ENCODE peak calls at places on chromosomes 4 and X, in four cellular contexts. D is MCF 10A, R is cardiac fibroblast, X is GM13976. C is an unnamed sample.

GRCh38 chr4:38062894-38063168 is 102.6 kb downstream of the PTTG2 start:
- DNase-seq in D (no peak), R (no peak), X (no peak), C (no peak)

GRCh38 chr4:13527983-13528822 is 16.1 kb downstream of the NKX3-2 start:
- DNase-seq in X (peak; percentile 79), D (peak; percentile 67), R (no peak), C (peak; percentile 78)

GRCh38 chr4:8330821-8331566 is 61.4 kb downstream of the HTRA3 start:
- DNase-seq in X (no peak), R (peak; percentile 63), D (peak; percentile 49), C (no peak)

GRCh38 chr4:122914292-122914904 is 8.0 kb downstream of the NUDT6 start:
- DNase-seq in D (peak; percentile 43), R (peak; percentile 67), X (peak; percentile 23), C (peak; percentile 31)

GRCh38 chr4:147773261-147774184 is 41.6 kb downstream of the ARHGAP10 start:
- DNase-seq in X (no peak), D (peak; percentile 42), R (peak; percentile 51), C (no peak)

GRCh38 chr4:8594097-8595038 is 1.8 kb downstream of the CPZ start:
- DNase-seq in D (peak; percentile 80), R (peak; percentile 80), X (peak; percentile 87), C (peak; percentile 91)

GRCh38 chrX:50877310-50877709 is 33.2 kb upstream of the BMP15 start:
- DNase-seq in R (peak; percentile 31), X (no peak), D (peak; percentile 47), C (no peak)

GRCh38 chrX:114201622-114202021 is 382.3 kb upstream of the HTR2C start:
- DNase-seq in X (no peak), D (no peak), R (no peak), C (no peak)

GRCh38 chr4:55547461-55547770 is 707 bp upstream of the CLOCK start:
- DNase-seq in D (no peak), R (peak; percentile 58), X (no peak), C (no peak)

GRCh38 chrX:109967151-109967550 is 35.8 kb upstream of the TMEM164 start:
- DNase-seq in X (no peak), D (peak; percentile 37), R (no peak), C (no peak)

GRCh38 chrX:67546496-67547423 is 2.9 kb downstream of the AR start:
- DNase-seq in X (no peak), D (no peak), R (no peak), C (no peak)

GRCh38 chrX:68462197-68462596 is 28.9 kb upstream of the OPHN1 start:
- DNase-seq in D (no peak), X (no peak), R (peak; percentile 33), C (no peak)

GRCh38 chr4:184479516-184479950 is 5.2 kb upstream of the IRF2 start:
- DNase-seq in D (no peak), R (peak; percentile 22), X (no peak), C (no peak)

GRCh38 chr4:139844459-139845036 is 178.9 kb downstream of the MGST2 start:
- DNase-seq in D (no peak), R (no peak), X (no peak), C (no peak)

GRCh38 chr4:139557506-139558110 is 1.6 kb upstream of the SETD7 start:
- DNase-seq in D (no peak), R (no peak), X (no peak), C (no peak)

GRCh38 chr4:1012031-1012739 is 759 bp downstream of the FGFRL1 start:
- DNase-seq in X (no peak), R (peak; percentile 27), D (peak; percentile 64), C (no peak)

GRCh38 chr4:108622828-108623227 is 2.5 kb downstream of the RPL34 start:
- DNase-seq in R (no peak), X (no peak), D (no peak), C (no peak)

GRCh38 chrX:152932598-152933175 is 34.8 kb downstream of the ZNF185 start:
- DNase-seq in R (no peak), X (no peak), D (no peak), C (no peak)

GRCh38 chrX:30065226-30065625 is 150.1 kb upstream of the MAGEB2 start:
- DNase-seq in R (peak; percentile 41), X (no peak), D (no peak), C (no peak)

GRCh38 chr4:113564493-113564892 is 197.0 kb downstream of the CAMK2D start:
- DNase-seq in X (no peak), D (no peak), R (no peak), C (no peak)

GRCh38 chr4:476501-476900 is 22.5 kb downstream of the ZNF721 start:
- DNase-seq in D (no peak), X (no peak), R (no peak), C (no peak)

GRCh38 chr4:104352211-104352610 is 142.5 kb downstream of the CXXC4 start:
- DNase-seq in R (no peak), X (no peak), D (no peak), C (no peak)
- TF ChIP-seq CTCF in R (peak; percentile 8), X (no peak), D (no peak), C (peak; percentile 28)

DNA sequence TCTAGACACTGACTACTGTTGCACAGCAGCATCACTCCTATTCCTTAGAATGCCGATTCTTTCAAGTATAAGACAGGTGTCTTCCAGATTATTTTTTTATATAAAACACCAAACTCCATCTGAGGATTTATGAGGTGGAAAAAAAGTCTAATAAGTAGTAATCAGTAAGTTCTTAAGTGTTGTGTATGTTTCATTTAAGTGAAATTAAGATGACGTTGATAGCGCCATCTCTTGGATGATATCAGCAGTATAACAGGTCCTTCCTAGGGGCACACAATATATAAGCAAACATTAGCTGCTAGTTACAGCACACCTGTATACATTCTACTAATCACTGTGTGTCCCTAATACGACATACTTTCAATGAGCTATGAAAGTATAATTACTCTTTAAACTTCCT is 99.6 kb upstream of the STS start:
- DNase-seq in R (no peak), D (no peak), X (no peak), C (no peak)
- TF ChIP-seq CTCF in R (no peak), D (no peak), X (no peak), C (no peak)

DNA sequence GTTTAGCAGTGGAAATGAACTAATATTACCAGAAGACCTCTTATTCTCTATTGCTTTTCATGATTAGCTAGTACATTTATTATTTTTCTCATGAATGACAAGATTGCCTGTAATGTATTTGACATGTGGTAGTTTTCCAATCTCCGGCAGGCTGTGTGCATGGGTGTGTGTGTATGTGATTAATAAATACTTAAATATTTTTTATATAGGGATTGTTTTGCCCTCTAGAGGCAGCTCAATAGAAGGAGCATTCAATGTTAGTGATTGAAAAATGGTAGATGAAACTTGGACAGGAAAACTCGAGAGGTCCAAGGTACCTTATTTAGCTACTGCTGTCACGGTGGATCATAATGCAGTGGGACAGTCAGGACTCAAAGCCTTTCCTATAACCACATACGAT is 457.6 kb downstream of the IL1RAPL1 start:
- DNase-seq in R (peak; percentile 39), D (peak; percentile 23), X (no peak), C (no peak)
- TF ChIP-seq CTCF in R (peak; percentile 28), D (peak; percentile 19), X (no peak), C (no peak)

GRCh38 chrX:40647307-40648197 is at the start of gene CXorf38:
- DNase-seq in D (peak; percentile 81), R (peak; percentile 92), X (peak; percentile 92), C (peak; percentile 96)
- TF ChIP-seq CTCF in D (no peak), R (no peak), X (no peak), C (peak; percentile 18)

GRCh38 chrX:136421338-136421737 is 66.4 kb upstream of the BRS3 start:
- DNase-seq in D (no peak), X (no peak), R (no peak), C (no peak)
- TF ChIP-seq CTCF in D (no peak), X (no peak), R (no peak), C (no peak)

DNA sequence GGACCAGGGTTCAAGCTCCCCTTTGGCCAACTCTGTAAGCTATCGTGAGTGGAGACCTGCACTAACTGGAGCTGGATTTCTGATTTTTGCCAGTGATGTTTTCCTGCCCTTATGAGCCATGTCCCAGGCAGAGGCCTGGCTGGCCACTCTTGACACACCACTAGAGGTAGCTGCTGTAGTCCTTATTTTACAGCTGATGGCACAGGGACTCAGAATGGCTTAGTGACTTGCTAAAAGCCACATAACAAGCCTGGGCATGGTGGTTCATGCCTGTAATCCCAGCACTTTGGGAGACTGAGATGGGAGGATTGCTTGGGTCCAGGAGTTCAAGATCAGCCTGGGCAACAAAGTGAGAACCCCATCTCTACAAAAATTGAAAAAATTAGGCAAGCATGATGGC is 33.4 kb downstream of the CYTL1 start:
- DNase-seq in D (peak; percentile 26), X (no peak), R (peak; percentile 16), C (no peak)
- TF ChIP-seq CTCF in D (no peak), X (no peak), R (no peak), C (no peak)